ENCODE peak calls at places on chromosomes 12 and 14, in four cellular contexts. P, R, W and Q are unnamed samples.
A peak's percentile ranks its signal among the peaks of the same experiment; 100 is the strongest.

GRCh38 chr14:47240755-47241437 is 434.5 kb downstream of the MDGA2 start:
- DNase-seq in P (no peak), R (no peak), W (no peak), Q (no peak)

GRCh38 chr12:11651785-11652184 is 2.3 kb downstream of the ETV6 start:
- DNase-seq in W (no peak), P (no peak), R (no peak), Q (no peak)

GRCh38 chr14:62420853-62421252 is 624.4 kb downstream of the KCNH5 start:
- DNase-seq in P (no peak), R (no peak), W (no peak), Q (no peak)

GRCh38 chr14:93720981-93721483 is 67.3 kb downstream of the PRIMA1 start:
- DNase-seq in R (no peak), P (no peak), W (no peak), Q (no peak)

GRCh38 chr14:69226178-69226577 is 33.8 kb upstream of the GALNT16 start:
- DNase-seq in R (no peak), P (no peak), W (no peak), Q (no peak)

GRCh38 chr14:95984206-95984605 is 55.0 kb upstream of the C14orf132 start:
- DNase-seq in R (no peak), P (no peak), W (no peak), Q (no peak)

GRCh38 chr12:49867580-49868341 is 24.9 kb upstream of the BCDIN3D start:
- DNase-seq in W (no peak), P (no peak), R (peak; percentile 24), Q (no peak)

GRCh38 chr12:91460457-91460856 is 277.8 kb upstream of the DCN start:
- DNase-seq in P (no peak), R (no peak), W (no peak), Q (no peak)

GRCh38 chr14:90342327-90342726 is 10.6 kb upstream of the NRDE2 start:
- DNase-seq in W (no peak), R (no peak), P (no peak), Q (no peak)

GRCh38 chr12:118059645-118060275 is 1.2 kb downstream of the WSB2 start:
- DNase-seq in R (no peak), P (no peak), W (no peak), Q (no peak)

GRCh38 chr12:32116897-32117296 is 10.2 kb downstream of the BICD1 start:
- DNase-seq in R (no peak), P (no peak), W (no peak), Q (no peak)

GRCh38 chr12:8665729-8666128 is 3.1 kb upstream of the MFAP5 start:
- DNase-seq in W (no peak), R (no peak), P (no peak), Q (no peak)

GRCh38 chr12:7069386-7069785 is 8.9 kb downstream of the C1S start:
- DNase-seq in W (no peak), P (no peak), R (no peak), Q (no peak)

GRCh38 chr12:57614178-57614947 is 3.1 kb downstream of the ARHGEF25 start:
- DNase-seq in W (no peak), R (peak; percentile 83), P (peak; percentile 33), Q (no peak)

GRCh38 chr14:104799657-104800599 is 973 bp upstream of the ZBTB42 start:
- DNase-seq in W (no peak), R (peak; percentile 85), P (no peak), Q (peak; percentile 76)

GRCh38 chr12:42482086-42482819 is 107.3 kb downstream of the PRICKLE1 start:
- DNase-seq in R (no peak), P (no peak), W (no peak), Q (peak; percentile 3)

GRCh38 chr12:100348657-100349454 is 8.0 kb upstream of the SLC17A8 start:
- DNase-seq in R (no peak), P (no peak), W (peak; percentile 22), Q (peak; percentile 54)

GRCh38 chr14:75046899-75047298 is 4.4 kb downstream of the MLH3 start:
- DNase-seq in R (no peak), W (no peak), P (no peak), Q (no peak)

GRCh38 chr12:101713059-101713682 is 15.7 kb downstream of the CHPT1 start:
- DNase-seq in P (no peak), R (no peak), W (no peak), Q (peak; percentile 85)

GRCh38 chr12:30877110-30877875 is 49.3 kb upstream of the TSPAN11 start:
- DNase-seq in W (no peak), P (no peak), R (no peak), Q (no peak)

GRCh38 chr12:30878034-30878433 is 48.5 kb upstream of the TSPAN11 start:
- DNase-seq in R (no peak), P (no peak), W (no peak), Q (no peak)

GRCh38 chr12:30880061-30880460 is 46.5 kb upstream of the TSPAN11 start:
- DNase-seq in R (no peak), P (no peak), W (no peak), Q (no peak)

GRCh38 chr12:30870491-30871265 is 55.9 kb upstream of the TSPAN11 start:
- DNase-seq in P (no peak), W (no peak), R (no peak), Q (no peak)

DNA sequence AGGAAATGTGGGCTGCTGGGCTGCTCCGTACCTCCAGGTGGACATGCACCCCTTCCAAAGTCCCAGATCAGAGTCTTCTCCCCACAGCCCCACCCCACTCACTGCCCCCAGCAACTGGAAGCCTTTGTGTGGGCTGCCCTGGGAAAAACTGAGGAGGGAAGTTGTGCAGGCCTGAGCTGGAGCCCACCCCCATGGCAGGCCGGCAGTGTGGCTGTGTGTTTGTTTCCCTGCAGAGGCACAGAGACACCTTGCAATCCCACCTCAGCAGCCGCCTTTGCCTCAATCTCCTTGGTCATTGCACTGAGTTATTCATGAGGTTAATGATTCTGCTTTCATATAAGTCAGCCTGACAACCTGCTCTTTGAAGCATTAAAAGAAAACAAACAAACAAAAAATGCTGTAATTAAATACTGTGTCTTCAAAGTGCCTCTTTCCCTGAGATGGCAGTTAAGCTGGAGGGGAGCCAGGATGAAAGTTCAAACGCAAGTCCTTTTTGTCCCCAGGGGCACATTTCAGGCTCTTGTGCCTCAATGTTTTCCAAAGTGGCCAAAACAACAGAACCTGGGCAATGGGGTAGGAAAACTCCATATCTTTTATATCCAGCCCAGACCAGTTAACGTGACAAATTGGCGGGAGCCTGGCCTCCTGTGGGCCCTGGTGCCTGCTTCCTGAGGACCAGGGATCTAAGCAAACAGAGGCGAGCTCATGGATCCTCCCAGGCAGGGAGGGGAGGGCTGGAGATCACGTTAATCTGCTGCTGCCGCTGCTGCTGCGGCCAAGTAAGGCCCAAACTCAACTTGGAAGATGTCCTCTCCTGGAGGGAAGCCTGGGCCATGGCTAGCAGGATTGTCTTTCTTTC is 51.9 kb upstream of the TSPAN11 start:
- DNase-seq in R (no peak), P (no peak), W (no peak), Q (no peak)
- TF ChIP-seq SUZ12 in R (no peak), P (no peak), W (no peak), Q (no peak)

GRCh38 chr14:76348898-76349297 is 27.0 kb upstream of the ESRRB start:
- DNase-seq in W (peak; percentile 38), R (no peak), P (no peak), Q (no peak)
- TF ChIP-seq YY1 in W (no peak), R (no peak), P (no peak), Q (no peak)

DNA sequence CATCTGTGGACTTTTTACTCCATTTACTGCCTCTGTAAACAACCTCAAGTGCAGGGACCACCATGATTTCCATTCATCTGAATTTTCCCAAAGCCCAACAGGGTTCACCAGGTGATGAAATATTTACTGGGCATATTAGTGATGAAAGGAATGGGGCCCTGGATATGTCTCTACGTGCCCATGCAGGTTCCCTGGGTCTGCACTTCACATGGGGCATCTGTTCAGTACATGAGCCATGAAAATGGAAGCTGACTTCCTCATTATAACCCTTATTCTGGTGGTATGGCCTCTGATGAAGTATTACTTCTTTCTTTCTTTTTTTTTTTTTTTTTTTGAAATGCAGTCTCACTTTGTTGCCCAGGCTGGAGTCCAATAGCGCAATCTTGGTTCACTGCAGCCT is 26.5 kb upstream of the CORO1C start:
- DNase-seq in P (no peak), R (no peak), W (no peak), Q (no peak)
- TF ChIP-seq SUZ12 in P (no peak), R (no peak), W (no peak), Q (no peak)

GRCh38 chr14:19800282-19801117 is 3.1 kb upstream of the OR4N2 start:
- DNase-seq in W (no peak), R (no peak), P (no peak), Q (no peak)
- TF ChIP-seq YY1 in W (no peak), R (no peak), P (no peak), Q (no peak)